ENCODE peak calls at places on chromosomes 13 and 19, in six cellular contexts. One of them, this sample, is unnamed.

GRCh38 chr13:24033527-24034302 is 126.8 kb upstream of the SPATA13 start:
- DNase-seq in stimulated activated effector memory CD8-positive, alpha-beta T cell treated with anti-CD3 and anti-CD28 coated beads, Interleukin-12 subunit alpha, Interleukin-12 subunit beta, amount 100 ng/mL, for 72 hours: no peak
- DNase-seq in activated B cell treated with CpG ODN at 0.5 μM for 24 hours: no peak
- DNase-seq in NCI-H2171: no peak
- DNase-seq in head of caudate nucleus: no peak
- DNase-seq in heart right ventricle: no peak
- DNase-seq in this sample: no peak

GRCh38 chr19:49142866-49143335 is 12.3 kb downstream of the HRC start:
- DNase-seq in activated B cell treated with CpG ODN at 0.5 μM for 24 hours: no peak
- DNase-seq in heart right ventricle: peak
- DNase-seq in NCI-H2171: peak
- DNase-seq in head of caudate nucleus: peak
- DNase-seq in stimulated activated effector memory CD8-positive, alpha-beta T cell treated with anti-CD3 and anti-CD28 coated beads, Interleukin-12 subunit alpha, Interleukin-12 subunit beta, amount 100 ng/mL, for 72 hours: peak
- DNase-seq in this sample: peak

GRCh38 chr19:38389101-38389925 is 816 bp downstream of the SPRED3 start:
- DNase-seq in activated B cell treated with CpG ODN at 0.5 μM for 24 hours: no peak
- DNase-seq in head of caudate nucleus: peak
- DNase-seq in heart right ventricle: no peak
- DNase-seq in stimulated activated effector memory CD8-positive, alpha-beta T cell treated with anti-CD3 and anti-CD28 coated beads, Interleukin-12 subunit alpha, Interleukin-12 subunit beta, amount 100 ng/mL, for 72 hours: no peak
- DNase-seq in NCI-H2171: peak
- DNase-seq in this sample: peak

GRCh38 chr19:33904681-33905080 is 108.0 kb downstream of the KCTD15 start:
- DNase-seq in stimulated activated effector memory CD8-positive, alpha-beta T cell treated with anti-CD3 and anti-CD28 coated beads, Interleukin-12 subunit alpha, Interleukin-12 subunit beta, amount 100 ng/mL, for 72 hours: no peak
- DNase-seq in head of caudate nucleus: no peak
- DNase-seq in activated B cell treated with CpG ODN at 0.5 μM for 24 hours: no peak
- DNase-seq in NCI-H2171: no peak
- DNase-seq in heart right ventricle: no peak
- DNase-seq in this sample: peak

GRCh38 chr13:89831157-89831556 is 1516.3 kb upstream of the MIR17HG start:
- DNase-seq in heart right ventricle: no peak
- DNase-seq in head of caudate nucleus: no peak
- DNase-seq in stimulated activated effector memory CD8-positive, alpha-beta T cell treated with anti-CD3 and anti-CD28 coated beads, Interleukin-12 subunit alpha, Interleukin-12 subunit beta, amount 100 ng/mL, for 72 hours: no peak
- DNase-seq in activated B cell treated with CpG ODN at 0.5 μM for 24 hours: no peak
- DNase-seq in NCI-H2171: no peak
- DNase-seq in this sample: no peak

GRCh38 chr13:76043882-76044281 is 407.8 kb downstream of the LMO7 start:
- DNase-seq in head of caudate nucleus: no peak
- DNase-seq in heart right ventricle: no peak
- DNase-seq in stimulated activated effector memory CD8-positive, alpha-beta T cell treated with anti-CD3 and anti-CD28 coated beads, Interleukin-12 subunit alpha, Interleukin-12 subunit beta, amount 100 ng/mL, for 72 hours: no peak
- DNase-seq in activated B cell treated with CpG ODN at 0.5 μM for 24 hours: no peak
- DNase-seq in NCI-H2171: no peak
- DNase-seq in this sample: no peak

GRCh38 chr13:30173301-30173605 is 134.1 kb downstream of the KATNAL1 start:
- DNase-seq in stimulated activated effector memory CD8-positive, alpha-beta T cell treated with anti-CD3 and anti-CD28 coated beads, Interleukin-12 subunit alpha, Interleukin-12 subunit beta, amount 100 ng/mL, for 72 hours: no peak
- DNase-seq in NCI-H2171: no peak
- DNase-seq in head of caudate nucleus: no peak
- DNase-seq in activated B cell treated with CpG ODN at 0.5 μM for 24 hours: no peak
- DNase-seq in heart right ventricle: no peak
- DNase-seq in this sample: peak

GRCh38 chr19:3699071-3699740 is 1.1 kb downstream of the PIP5K1C start:
- DNase-seq in head of caudate nucleus: peak
- DNase-seq in heart right ventricle: peak
- DNase-seq in stimulated activated effector memory CD8-positive, alpha-beta T cell treated with anti-CD3 and anti-CD28 coated beads, Interleukin-12 subunit alpha, Interleukin-12 subunit beta, amount 100 ng/mL, for 72 hours: no peak
- DNase-seq in NCI-H2171: no peak
- DNase-seq in activated B cell treated with CpG ODN at 0.5 μM for 24 hours: peak
- DNase-seq in this sample: no peak

GRCh38 chr19:43562698-43563241 is 12.6 kb downstream of the XRCC1 start:
- DNase-seq in activated B cell treated with CpG ODN at 0.5 μM for 24 hours: peak
- DNase-seq in stimulated activated effector memory CD8-positive, alpha-beta T cell treated with anti-CD3 and anti-CD28 coated beads, Interleukin-12 subunit alpha, Interleukin-12 subunit beta, amount 100 ng/mL, for 72 hours: peak
- DNase-seq in NCI-H2171: no peak
- DNase-seq in heart right ventricle: peak
- DNase-seq in head of caudate nucleus: peak
- DNase-seq in this sample: peak

GRCh38 chr13:27211771-27212364 is 39.5 kb upstream of the RPL21 start:
- DNase-seq in NCI-H2171: no peak
- DNase-seq in head of caudate nucleus: no peak
- DNase-seq in activated B cell treated with CpG ODN at 0.5 μM for 24 hours: no peak
- DNase-seq in stimulated activated effector memory CD8-positive, alpha-beta T cell treated with anti-CD3 and anti-CD28 coated beads, Interleukin-12 subunit alpha, Interleukin-12 subunit beta, amount 100 ng/mL, for 72 hours: no peak
- DNase-seq in heart right ventricle: no peak
- DNase-seq in this sample: peak

GRCh38 chr19:12353375-12353774 is 12.1 kb downstream of the ZNF442 start:
- DNase-seq in NCI-H2171: no peak
- DNase-seq in heart right ventricle: no peak
- DNase-seq in head of caudate nucleus: no peak
- DNase-seq in activated B cell treated with CpG ODN at 0.5 μM for 24 hours: no peak
- DNase-seq in stimulated activated effector memory CD8-positive, alpha-beta T cell treated with anti-CD3 and anti-CD28 coated beads, Interleukin-12 subunit alpha, Interleukin-12 subunit beta, amount 100 ng/mL, for 72 hours: no peak
- DNase-seq in this sample: no peak

GRCh38 chr19:54573330-54573872 is at the start of gene LILRA2:
- DNase-seq in NCI-H2171: no peak
- DNase-seq in heart right ventricle: no peak
- DNase-seq in head of caudate nucleus: no peak
- DNase-seq in activated B cell treated with CpG ODN at 0.5 μM for 24 hours: no peak
- DNase-seq in stimulated activated effector memory CD8-positive, alpha-beta T cell treated with anti-CD3 and anti-CD28 coated beads, Interleukin-12 subunit alpha, Interleukin-12 subunit beta, amount 100 ng/mL, for 72 hours: no peak
- DNase-seq in this sample: no peak

This sample was measured in cardiac muscle cell.